ENCODE peak calls at places on chromosomes 2 and 18, in five cellular contexts. One of them, this sample, is unnamed.

GRCh38 chr2:16707014-16707413 is 41.4 kb upstream of the CYRIA start:
- DNase-seq in HepG2: no peak
- DNase-seq in K562: no peak
- DNase-seq in GM12878: no peak
- DNase-seq in GM12891: no peak
- DNase-seq in this sample: no peak

GRCh38 chr2:102250278-102250821 is 61.0 kb upstream of the IL1RL1 start:
- DNase-seq in HepG2: no peak
- DNase-seq in K562: no peak
- DNase-seq in GM12878: no peak
- DNase-seq in GM12891: no peak
- DNase-seq in this sample: no peak

GRCh38 chr2:141641462-141641861 is 489.4 kb downstream of the LRP1B start:
- DNase-seq in HepG2: no peak
- DNase-seq in K562: no peak
- DNase-seq in GM12878: no peak
- DNase-seq in GM12891: no peak
- DNase-seq in this sample: no peak

GRCh38 chr2:237707859-237708398 is 80.5 kb downstream of the LRRFIP1 start:
- DNase-seq in HepG2: no peak
- DNase-seq in K562: no peak
- DNase-seq in GM12878: no peak
- DNase-seq in GM12891: no peak
- DNase-seq in this sample: no peak

GRCh38 chr2:217515615-217516309 is 487.0 kb downstream of the TNS1 start:
- DNase-seq in HepG2: no peak
- DNase-seq in K562: no peak
- DNase-seq in GM12878: no peak
- DNase-seq in GM12891: no peak
- DNase-seq in this sample: no peak

GRCh38 chr2:62586981-62587380 is 81.0 kb upstream of the TMEM17 start:
- DNase-seq in HepG2: no peak
- DNase-seq in K562: no peak
- DNase-seq in GM12878: peak
- DNase-seq in GM12891: no peak
- DNase-seq in this sample: no peak

GRCh38 chr2:113157108-113157896 is 16.5 kb upstream of the PSD4 start:
- DNase-seq in HepG2: no peak
- DNase-seq in K562: peak
- DNase-seq in GM12878: no peak
- DNase-seq in GM12891: peak
- DNase-seq in this sample: peak

GRCh38 chr18:4283746-4284291 is 171.3 kb downstream of the DLGAP1 start:
- DNase-seq in HepG2: no peak
- DNase-seq in K562: no peak
- DNase-seq in GM12878: no peak
- DNase-seq in GM12891: no peak
- DNase-seq in this sample: no peak

GRCh38 chr2:96324716-96325037 is 440 bp upstream of the ITPRIPL1 start:
- DNase-seq in HepG2: no peak
- DNase-seq in K562: no peak
- DNase-seq in GM12878: no peak
- DNase-seq in GM12891: no peak
- DNase-seq in this sample: no peak

GRCh38 chr2:189534854-189535253 is 45.7 kb downstream of the SLC40A1 start:
- DNase-seq in HepG2: peak
- DNase-seq in K562: no peak
- DNase-seq in GM12878: no peak
- DNase-seq in GM12891: no peak
- DNase-seq in this sample: no peak

GRCh38 chr2:105328281-105329196 is 996 bp downstream of the TGFBRAP1 start:
- DNase-seq in HepG2: peak
- DNase-seq in K562: no peak
- DNase-seq in GM12878: no peak
- DNase-seq in GM12891: no peak
- DNase-seq in this sample: no peak

GRCh38 chr2:5730386-5730785 is 38.2 kb downstream of the SOX11 start:
- DNase-seq in HepG2: no peak
- DNase-seq in K562: no peak
- DNase-seq in GM12878: no peak
- DNase-seq in GM12891: no peak
- DNase-seq in this sample: no peak

GRCh38 chr2:9778012-9778411 is 65.3 kb upstream of the TAF1B start:
- DNase-seq in HepG2: no peak
- DNase-seq in K562: peak
- DNase-seq in GM12878: no peak
- DNase-seq in GM12891: no peak
- DNase-seq in this sample: no peak

GRCh38 chr2:9778471-9779402 is 64.5 kb upstream of the TAF1B start:
- DNase-seq in HepG2: no peak
- DNase-seq in K562: no peak
- DNase-seq in GM12878: no peak
- DNase-seq in GM12891: no peak
- DNase-seq in this sample: no peak

GRCh38 chr2:9775999-9776685 is 67.1 kb upstream of the TAF1B start:
- DNase-seq in HepG2: no peak
- DNase-seq in K562: no peak
- DNase-seq in GM12878: no peak
- DNase-seq in GM12891: no peak
- DNase-seq in this sample: no peak

GRCh38 chr2:9775351-9775750 is 67.9 kb upstream of the TAF1B start:
- DNase-seq in HepG2: no peak
- DNase-seq in K562: no peak
- DNase-seq in GM12878: no peak
- DNase-seq in GM12891: no peak
- DNase-seq in this sample: no peak

DNA sequence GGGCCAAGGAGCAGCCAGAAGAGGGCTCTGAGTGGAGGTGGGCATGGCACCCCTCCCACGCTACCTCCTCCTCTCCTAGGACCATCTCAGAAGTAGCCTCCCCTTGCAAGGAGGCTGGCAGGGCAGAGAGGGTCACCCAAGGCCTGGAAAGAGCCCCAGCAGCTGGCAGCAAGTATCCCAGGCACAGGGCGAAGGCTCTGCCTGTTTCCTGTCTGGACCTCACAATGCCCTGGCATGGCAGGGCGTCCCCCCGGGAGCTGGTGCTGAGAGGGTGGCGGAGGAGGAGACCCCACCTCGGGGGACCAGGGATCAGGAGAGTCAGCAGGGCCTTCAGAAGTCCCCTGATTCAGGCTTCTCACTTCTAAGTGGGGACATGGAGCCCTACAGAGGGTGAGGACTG is 66.2 kb upstream of the TAF1B start:
- DNase-seq in HepG2: no peak
- DNase-seq in K562: no peak
- DNase-seq in GM12878: no peak
- DNase-seq in GM12891: no peak
- DNase-seq in this sample: no peak
- TF ChIP-seq TAF1 in HepG2: no peak
- TF ChIP-seq TAF1 in K562: no peak
- TF ChIP-seq TAF1 in GM12878: no peak
- TF ChIP-seq TAF1 in GM12891: no peak
- TF ChIP-seq TAF1 in this sample: no peak

GRCh38 chr2:109692013-109692738 is 78.0 kb downstream of the SOWAHC start:
- DNase-seq in HepG2: no peak
- DNase-seq in K562: no peak
- DNase-seq in GM12878: no peak
- DNase-seq in GM12891: no peak
- DNase-seq in this sample: no peak
- TF ChIP-seq POLR2AphosphoS5 in HepG2: no peak
- TF ChIP-seq POLR2AphosphoS5 in K562: no peak
- TF ChIP-seq POLR2AphosphoS5 in GM12878: no peak
- TF ChIP-seq POLR2AphosphoS5 in GM12891: no peak
- TF ChIP-seq POLR2AphosphoS5 in this sample: no peak

GRCh38 chr2:120658285-120659158 is 77.1 kb upstream of the GLI2 start:
- DNase-seq in HepG2: no peak
- DNase-seq in K562: no peak
- DNase-seq in GM12878: no peak
- DNase-seq in GM12891: no peak
- DNase-seq in this sample: no peak
- TF ChIP-seq POLR2A in HepG2: no peak
- TF ChIP-seq POLR2A in K562: no peak
- TF ChIP-seq POLR2A in GM12878: no peak
- TF ChIP-seq POLR2A in GM12891: no peak
- TF ChIP-seq POLR2A in this sample: no peak

DNA sequence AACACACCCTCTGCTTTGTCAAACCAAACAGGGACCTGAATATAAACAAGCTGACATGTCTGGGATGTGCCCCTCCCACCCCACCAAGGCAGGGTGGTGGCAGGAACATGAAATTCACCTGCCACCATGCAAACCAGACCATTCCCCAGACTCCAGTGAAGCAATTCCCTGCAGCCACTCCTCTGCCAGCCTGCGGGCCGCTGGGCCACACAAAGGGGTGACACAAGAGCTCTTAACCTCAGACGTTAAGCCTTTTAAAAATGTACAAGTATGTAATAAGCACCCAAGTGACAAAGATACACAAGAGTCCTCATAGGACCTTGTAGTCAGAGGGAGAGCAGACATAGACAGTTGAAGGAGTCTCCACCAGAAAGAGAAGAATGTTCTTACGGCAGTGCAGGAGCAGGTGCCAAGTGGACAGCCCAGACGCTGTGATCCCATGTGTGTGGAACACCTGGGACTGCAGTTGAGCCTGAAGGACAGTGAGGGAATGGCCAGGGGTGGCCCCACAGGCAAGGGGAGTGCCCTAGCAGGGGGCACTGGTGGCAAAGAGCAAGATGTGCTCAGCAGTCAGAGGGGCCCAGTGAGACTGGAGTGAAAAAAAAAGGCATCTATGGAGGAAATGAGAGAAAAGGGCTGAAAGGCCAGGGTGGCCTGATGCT is 36.9 kb downstream of the CRACDL start:
- DNase-seq in HepG2: no peak
- DNase-seq in K562: no peak
- DNase-seq in GM12878: no peak
- DNase-seq in GM12891: no peak
- DNase-seq in this sample: no peak
- TF ChIP-seq TAF1 in HepG2: no peak
- TF ChIP-seq TAF1 in K562: no peak
- TF ChIP-seq TAF1 in GM12878: no peak
- TF ChIP-seq TAF1 in GM12891: no peak
- TF ChIP-seq TAF1 in this sample: no peak

GRCh38 chr2:10835052-10835970 is 22.7 kb upstream of the PDIA6 start:
- DNase-seq in HepG2: peak
- DNase-seq in K562: peak
- DNase-seq in GM12878: no peak
- DNase-seq in GM12891: peak
- DNase-seq in this sample: peak
- TF ChIP-seq POLR2AphosphoS5 in HepG2: no peak
- TF ChIP-seq POLR2AphosphoS5 in K562: no peak
- TF ChIP-seq POLR2AphosphoS5 in GM12878: no peak
- TF ChIP-seq POLR2AphosphoS5 in GM12891: no peak
- TF ChIP-seq POLR2AphosphoS5 in this sample: no peak

DNA sequence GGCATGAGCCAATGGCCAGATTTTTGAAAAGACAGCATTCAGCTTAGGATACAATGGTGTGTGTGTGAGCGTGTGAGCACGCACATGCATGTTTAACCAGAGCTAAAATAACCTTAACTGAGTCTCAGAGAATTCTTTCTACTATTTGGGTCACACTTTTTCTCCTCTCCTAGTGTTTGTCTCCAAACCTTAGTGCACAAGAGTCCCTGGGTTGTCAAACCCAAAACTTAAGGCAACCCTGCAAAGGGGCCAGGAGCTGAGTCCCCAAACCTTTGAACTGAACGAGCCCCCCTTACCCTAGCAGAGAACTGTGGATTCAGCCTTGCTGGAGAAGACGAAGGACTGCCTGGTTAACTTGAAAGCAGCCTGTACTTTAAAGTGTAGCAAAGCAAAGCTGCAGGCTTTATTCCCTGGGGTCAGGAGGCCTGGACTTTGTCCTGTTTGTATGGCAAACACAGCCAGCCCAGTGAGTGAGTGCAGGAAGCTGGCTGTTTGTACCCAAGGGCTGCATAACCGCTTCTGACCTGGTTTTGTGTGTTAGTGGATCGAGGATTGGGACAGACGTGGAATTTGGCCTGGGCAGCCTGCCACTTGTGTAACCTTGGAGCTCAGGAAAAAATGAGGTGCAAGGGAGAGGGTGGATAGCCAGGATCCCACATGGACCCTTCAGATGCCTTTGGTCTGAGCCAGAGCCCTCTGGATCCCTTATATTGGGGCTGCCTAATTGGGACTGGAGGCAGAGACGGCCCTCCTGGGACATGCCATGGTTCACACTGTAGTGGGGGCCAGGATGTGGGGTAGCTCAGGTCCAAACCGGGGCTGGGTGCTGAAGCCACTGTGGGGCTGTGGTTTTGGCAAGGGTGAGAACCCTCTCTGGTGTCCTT is 6.4 kb upstream of the PSMD1 start:
- DNase-seq in HepG2: peak
- DNase-seq in K562: no peak
- DNase-seq in GM12878: no peak
- DNase-seq in GM12891: no peak
- DNase-seq in this sample: no peak
- TF ChIP-seq POLR2A in HepG2: peak
- TF ChIP-seq POLR2A in K562: no peak
- TF ChIP-seq POLR2A in GM12878: no peak
- TF ChIP-seq POLR2A in GM12891: no peak
- TF ChIP-seq POLR2A in this sample: no peak

GRCh38 chr2:230974096-230974913 is 21.6 kb upstream of the SPATA3 start:
- DNase-seq in HepG2: no peak
- DNase-seq in K562: no peak
- DNase-seq in GM12878: peak
- DNase-seq in GM12891: no peak
- DNase-seq in this sample: peak
- TF ChIP-seq TAF1 in HepG2: no peak
- TF ChIP-seq TAF1 in K562: no peak
- TF ChIP-seq TAF1 in GM12878: peak
- TF ChIP-seq TAF1 in GM12891: peak
- TF ChIP-seq TAF1 in this sample: peak

GRCh38 chr2:179695486-179695885 is 165.9 kb downstream of the ZNF385B start:
- DNase-seq in HepG2: no peak
- DNase-seq in K562: no peak
- DNase-seq in GM12878: no peak
- DNase-seq in GM12891: no peak
- DNase-seq in this sample: no peak
- TF ChIP-seq POLR2AphosphoS5 in HepG2: no peak
- TF ChIP-seq POLR2AphosphoS5 in K562: no peak
- TF ChIP-seq POLR2AphosphoS5 in GM12878: no peak
- TF ChIP-seq POLR2AphosphoS5 in GM12891: no peak
- TF ChIP-seq POLR2AphosphoS5 in this sample: no peak

DNA sequence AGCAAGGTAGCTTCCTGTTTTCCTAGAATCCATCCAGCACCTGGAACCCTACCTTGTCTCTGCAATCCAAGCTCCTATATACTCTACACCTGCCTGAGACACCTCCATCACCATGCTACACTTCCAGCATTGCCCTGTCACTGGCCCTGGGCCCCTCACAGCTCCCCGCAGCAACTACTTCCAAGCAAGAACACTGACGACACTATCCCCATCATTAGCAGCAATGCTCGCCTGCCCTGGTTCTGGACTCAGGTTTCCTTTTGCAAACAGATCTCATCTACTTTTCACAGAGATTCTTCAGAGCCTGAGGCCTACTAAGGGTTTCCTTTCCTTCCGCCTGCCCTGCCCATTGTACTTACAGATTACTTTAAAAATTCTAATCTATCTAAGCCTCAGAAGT is 121.0 kb downstream of the DTNB start:
- DNase-seq in HepG2: no peak
- DNase-seq in K562: no peak
- DNase-seq in GM12878: no peak
- DNase-seq in GM12891: no peak
- DNase-seq in this sample: no peak
- TF ChIP-seq POLR2A in HepG2: no peak
- TF ChIP-seq POLR2A in K562: no peak
- TF ChIP-seq POLR2A in GM12878: no peak
- TF ChIP-seq POLR2A in GM12891: no peak
- TF ChIP-seq POLR2A in this sample: no peak

GRCh38 chr2:49715597-49715996 is 561.3 kb upstream of the FSHR start:
- DNase-seq in HepG2: no peak
- DNase-seq in K562: no peak
- DNase-seq in GM12878: no peak
- DNase-seq in GM12891: no peak
- DNase-seq in this sample: no peak
- TF ChIP-seq TAF1 in HepG2: no peak
- TF ChIP-seq TAF1 in K562: no peak
- TF ChIP-seq TAF1 in GM12878: no peak
- TF ChIP-seq TAF1 in GM12891: no peak
- TF ChIP-seq TAF1 in this sample: no peak

This sample was measured in GM12892.